ENCODE peak calls at places on chromosomes 6 and 20, in six cellular contexts. B, I, V, P, C and R are unnamed samples.

GRCh38 chr20:58822175-58822574 is 28.5 kb downstream of the GNAS-AS1 start:
- DNase-seq in B (no peak), I (no peak), V (no peak), P (no peak), C (no peak), R (no peak)

GRCh38 chr20:32784369-32785080 is 22.3 kb downstream of the DNMT3B start:
- DNase-seq in B (no peak), I (no peak), V (no peak), P (no peak), C (no peak), R (no peak)

GRCh38 chr6:117591405-117591804 is 10.9 kb downstream of the GOPC start:
- DNase-seq in B (peak), I (no peak), V (no peak), P (no peak), C (no peak), R (no peak)

GRCh38 chr6:24524801-24525200 is 30.0 kb downstream of the ALDH5A1 start:
- DNase-seq in B (peak), I (peak), V (no peak), P (peak), C (peak), R (no peak)

GRCh38 chr6:146775227-146775626 is 176.5 kb downstream of the ADGB start:
- DNase-seq in B (no peak), I (no peak), V (no peak), P (no peak), C (no peak), R (no peak)

GRCh38 chr6:31293343-31293742 is 21.5 kb upstream of the HLA-C start:
- DNase-seq in B (no peak), I (peak), V (no peak), P (no peak), C (no peak), R (no peak)

GRCh38 chr6:4687989-4688947 is 87.9 kb upstream of the CDYL start:
- DNase-seq in B (no peak), I (peak), V (no peak), P (peak), C (peak), R (no peak)

GRCh38 chr6:43628392-43629103 is 516 bp downstream of the GTPBP2 start:
- DNase-seq in B (peak), I (peak), V (peak), P (peak), C (peak), R (peak)

GRCh38 chr6:119078449-119079287 is at the start of gene FAM184A:
- DNase-seq in B (peak), I (peak), V (peak), P (peak), C (no peak), R (no peak)

GRCh38 chr6:113350521-113350920 is 506.6 kb upstream of the MARCKS start:
- DNase-seq in B (no peak), I (no peak), V (no peak), P (no peak), C (no peak), R (no peak)

GRCh38 chr6:45966797-45967196 is 48.9 kb downstream of the CLIC5 start:
- DNase-seq in B (no peak), I (no peak), V (no peak), P (no peak), C (no peak), R (no peak)

GRCh38 chr20:64083380-64084208 is 604 bp downstream of the LKAAEAR1 start:
- DNase-seq in B (peak), I (no peak), V (peak), P (no peak), C (peak), R (peak)

GRCh38 chr20:21571841-21572690 is 58.2 kb upstream of the NKX2-2 start:
- DNase-seq in B (peak), I (no peak), V (no peak), P (peak), C (no peak), R (no peak)

GRCh38 chr6:64439274-64439673 is 803.7 kb downstream of the PHF3 start:
- DNase-seq in B (no peak), I (no peak), V (no peak), P (no peak), C (no peak), R (no peak)

GRCh38 chr6:23181301-23182110 is 612.1 kb downstream of the HDGFL1 start:
- DNase-seq in B (no peak), I (no peak), V (no peak), P (no peak), C (no peak), R (no peak)

GRCh38 chr6:92231220-92231701 is 1188.1 kb downstream of the EPHA7 start:
- DNase-seq in B (no peak), I (no peak), V (no peak), P (no peak), C (no peak), R (no peak)

GRCh38 chr20:59121714-59122376 is 41.8 kb upstream of the ZNF831 start:
- DNase-seq in B (no peak), I (no peak), V (no peak), P (no peak), C (no peak), R (no peak)

GRCh38 chr6:142822383-142822782 is 122.6 kb downstream of the HIVEP2 start:
- DNase-seq in B (no peak), I (no peak), V (no peak), P (no peak), C (no peak), R (no peak)

GRCh38 chr6:4518506-4518905 is 257.7 kb upstream of the CDYL start:
- DNase-seq in B (no peak), I (peak), V (no peak), P (no peak), C (peak), R (no peak)

GRCh38 chr6:27359231-27359630 is 29.3 kb upstream of the ZNF391 start:
- DNase-seq in B (no peak), I (no peak), V (no peak), P (no peak), C (no peak), R (no peak)

GRCh38 chr20:11891081-11891826 is 26.4 kb upstream of the BTBD3 start:
- DNase-seq in B (peak), I (peak), V (no peak), P (peak), C (no peak), R (peak)

GRCh38 chr6:137717074-137718073 is 149.7 kb upstream of the TNFAIP3 start:
- DNase-seq in B (no peak), I (no peak), V (peak), P (no peak), C (no peak), R (no peak)

GRCh38 chr20:24507182-24507853 is 37.9 kb downstream of the SYNDIG1 start:
- DNase-seq in B (no peak), I (no peak), V (no peak), P (no peak), C (no peak), R (no peak)

GRCh38 chr20:57443349-57443748 is 52.2 kb downstream of the RBM38 start:
- DNase-seq in B (no peak), I (no peak), V (no peak), P (no peak), C (no peak), R (no peak)

GRCh38 chr20:53872081-53872541 is 198.3 kb downstream of the BCAS1 start:
- DNase-seq in B (no peak), I (no peak), V (no peak), P (no peak), C (no peak), R (no peak)

GRCh38 chr6:2950713-2951112 is 20.7 kb downstream of the SERPINB6 start:
- DNase-seq in B (no peak), I (no peak), V (no peak), P (no peak), C (no peak), R (no peak)

GRCh38 chr6:136890986-136891385 is 31.1 kb upstream of the SLC35D3 start:
- DNase-seq in B (no peak), I (no peak), V (no peak), P (no peak), C (no peak), R (no peak)

GRCh38 chr6:7727951-7728854 is 2.3 kb downstream of the BMP6 start:
- DNase-seq in B (peak), I (no peak), V (no peak), P (no peak), C (no peak), R (no peak)

GRCh38 chr6:170485159-170485558 is 67.9 kb downstream of the PSMB1 start:
- DNase-seq in B (no peak), I (no peak), V (no peak), P (no peak), C (no peak), R (no peak)

GRCh38 chr6:49151461-49151860 is 311.6 kb downstream of the MMUT start:
- DNase-seq in B (no peak), I (no peak), V (no peak), P (no peak), C (no peak), R (no peak)

GRCh38 chr6:18155864-18156396 is 708 bp downstream of the KDM1B start:
- DNase-seq in B (peak), I (peak), V (peak), P (peak), C (no peak), R (peak)